ENCODE peak calls at places on chromosome 14, in five cellular contexts. W is lung microvascular endothelial cell; V is Peyer's patch; H is activated naive CD4-positive, alpha-beta T cell treated with Interleukin-2 at 50 U/mL for 16 hours; T is RPMI7951. Z is an unnamed sample.

GRCh38 chr14:74083784-74084276 is 423 bp downstream of the ALDH6A1 start:
- DNase-seq in W (no peak), H (no peak), T (no peak), V (peak), Z (no peak)

GRCh38 chr14:37253905-37254304 is 56.2 kb downstream of the MIPOL1 start:
- DNase-seq in V (no peak), H (no peak), W (peak), T (peak), Z (peak)

GRCh38 chr14:73460691-73461127 is 2.4 kb upstream of the NUMB start:
- DNase-seq in T (peak), W (peak), V (no peak), H (no peak), Z (peak)

GRCh38 chr14:90521121-90521929 is 124.5 kb downstream of the CALM1 start:
- DNase-seq in H (no peak), T (peak), W (no peak), V (peak), Z (no peak)

GRCh38 chr14:28785096-28785952 is 18.7 kb downstream of the FOXG1 start:
- DNase-seq in W (no peak), V (no peak), H (no peak), T (peak), Z (no peak)

GRCh38 chr14:38248629-38249028 is 7.3 kb downstream of the CLEC14A start:
- DNase-seq in T (no peak), H (no peak), V (no peak), W (peak), Z (no peak)

GRCh38 chr14:35353409-35354172 is 51.0 kb downstream of the NFKBIA start:
- DNase-seq in T (no peak), H (no peak), V (no peak), W (no peak), Z (no peak)

GRCh38 chr14:53808042-53808441 is 148.6 kb downstream of the BMP4 start:
- DNase-seq in T (no peak), V (no peak), W (no peak), H (no peak), Z (no peak)

GRCh38 chr14:78997811-78998210 is 827.6 kb downstream of the NRXN3 start:
- DNase-seq in H (no peak), T (no peak), V (no peak), W (peak), Z (peak)

GRCh38 chr14:43697003-43697402 is 810.1 kb downstream of the FSCB start:
- DNase-seq in H (no peak), T (no peak), V (no peak), W (no peak), Z (no peak)

GRCh38 chr14:58871972-58872530 is 234.3 kb downstream of the DACT1 start:
- DNase-seq in V (no peak), H (no peak), T (no peak), W (no peak), Z (peak)

GRCh38 chr14:71765505-71765904 is 166.7 kb upstream of the RGS6 start:
- DNase-seq in V (no peak), H (no peak), T (no peak), W (no peak), Z (no peak)

GRCh38 chr14:99788713-99789112 is 4.5 kb upstream of the EML1 start:
- DNase-seq in V (no peak), H (no peak), W (no peak), T (no peak), Z (no peak)

GRCh38 chr14:35343709-35344474 is 51.7 kb downstream of the PSMA6 start:
- DNase-seq in T (no peak), H (no peak), V (no peak), W (no peak), Z (no peak)

GRCh38 chr14:68569546-68569908 is 223.3 kb downstream of the ZFP36L1 start:
- DNase-seq in H (no peak), V (no peak), T (no peak), W (no peak), Z (no peak)

GRCh38 chr14:65069874-65070709 is 32.2 kb downstream of the MAX start:
- DNase-seq in H (no peak), T (no peak), V (peak), W (no peak), Z (no peak)

GRCh38 chr14:91223028-91223783 is 21.3 kb downstream of the GPR68 start:
- DNase-seq in T (no peak), V (no peak), W (no peak), H (peak), Z (no peak)

GRCh38 chr14:104595116-104595675 is 9.4 kb downstream of the TMEM179 start:
- DNase-seq in H (no peak), V (no peak), W (no peak), T (no peak), Z (no peak)

GRCh38 chr14:94322648-94323570 is at the start of gene SERPINA6:
- DNase-seq in V (no peak), H (no peak), T (peak), W (no peak), Z (peak)

Z was measured in amniotic epithelial cell.